ENCODE peak calls at places on chromosomes 6 and 20, in ten cellular contexts. S is A549, N is esophagus squamous epithelium, W is heart left ventricle, R is IMR-90, Y is endothelial cell of umbilical vein, L is thyroid gland, T is transverse colon, D is right lobe of liver, K is uterus. H is an unnamed sample. For H3K4me1, the result is how much of the 10 kb centered on the place peaks cover.

GRCh38 chr6:130453230-130453629 is 87.4 kb downstream of the TMEM200A start:
- DNase-seq in R (peak), N (no peak), T (no peak), K (no peak), Y (no peak), L (no peak), S (peak), D (no peak), W (no peak), H (no peak)

GRCh38 chr6:98566126-98566525 is 268.2 kb upstream of the POU3F2 start:
- DNase-seq in L (no peak), R (no peak), T (no peak), N (no peak), K (no peak), Y (no peak), W (no peak), D (no peak), S (no peak), H (no peak)

GRCh38 chr6:11460001-11460668 is 77.4 kb upstream of the TMEM170B start:
- DNase-seq in Y (peak), L (no peak), D (no peak), K (no peak), N (no peak), T (no peak), W (no peak), R (peak), S (no peak), H (no peak)

GRCh38 chr6:149368065-149368464 is 32.0 kb upstream of the SUMO4 start:
- DNase-seq in K (no peak), D (no peak), S (no peak), Y (no peak), T (no peak), N (no peak), R (no peak), L (no peak), W (no peak), H (no peak)

GRCh38 chr6:33164665-33165373 is 27.4 kb downstream of the COL11A2 start:
- DNase-seq in K (no peak), L (no peak), T (no peak), W (no peak), Y (no peak), D (no peak), R (no peak), N (no peak), S (no peak), H (no peak)

GRCh38 chr6:41073968-41074691 is 1.4 kb downstream of the NFYA start:
- DNase-seq in S (no peak), R (peak), L (no peak), K (no peak), N (no peak), Y (peak), T (no peak), W (no peak), D (no peak), H (no peak)

GRCh38 chr6:36319436-36319762 is 17.3 kb downstream of the BNIP5 start:
- DNase-seq in L (no peak), T (peak), R (no peak), Y (no peak), S (no peak), W (no peak), D (no peak), K (no peak), N (no peak), H (no peak)

GRCh38 chr20:24781061-24781980 is 167.7 kb upstream of the CST7 start:
- DNase-seq in D (peak), L (peak), Y (no peak), R (peak), K (no peak), T (no peak), S (peak), N (no peak), W (no peak), H (peak)

GRCh38 chr6:54473328-54473727 is 165.1 kb downstream of the TINAG start:
- DNase-seq in R (no peak), N (no peak), W (no peak), K (no peak), T (no peak), D (no peak), L (no peak), Y (no peak), S (no peak), H (no peak)

GRCh38 chr6:150894935-150895686 is 29.6 kb downstream of the MTHFD1L start:
- DNase-seq in N (no peak), Y (no peak), D (no peak), W (peak), K (no peak), S (no peak), R (peak), T (no peak), L (no peak), H (no peak)

GRCh38 chr6:167827588-167828324 is 1.0 kb downstream of the AFDN start:
- DNase-seq in R (peak), N (no peak), Y (peak), T (peak), W (peak), S (no peak), K (peak), L (peak), D (peak), H (peak)

GRCh38 chr6:80382796-80383195 is 276.3 kb downstream of the BCKDHB start:
- DNase-seq in S (no peak), R (peak), D (no peak), L (no peak), K (no peak), T (no peak), W (no peak), Y (peak), N (no peak), H (no peak)

GRCh38 chr6:75326557-75327258 is 42.1 kb upstream of the TMEM30A start:
- DNase-seq in S (peak), D (no peak), W (no peak), T (no peak), N (no peak), K (no peak), R (peak), L (no peak), Y (no peak), H (no peak)

GRCh38 chr20:18588554-18589043 is 745 bp downstream of the DTD1 start:
- DNase-seq in Y (no peak), S (no peak), K (peak), W (no peak), R (no peak), T (peak), L (no peak), N (no peak), D (no peak), H (no peak)

GRCh38 chr6:26225848-26226590 is 138.8 kb downstream of the HFE start:
- DNase-seq in L (no peak), R (no peak), T (no peak), S (no peak), K (no peak), W (no peak), Y (no peak), D (no peak), N (no peak), H (no peak)

GRCh38 chr20:40673442-40673841 is 15.6 kb downstream of the MAFB start:
- DNase-seq in L (peak), W (no peak), K (no peak), R (no peak), Y (no peak), D (no peak), T (no peak), N (no peak), S (no peak), H (peak)

GRCh38 chr6:159233365-159234101 is 64.3 kb downstream of the FNDC1 start:
- DNase-seq in L (no peak), T (no peak), R (no peak), N (no peak), K (no peak), S (no peak), Y (no peak), D (no peak), W (no peak), H (peak)

GRCh38 chr6:7673063-7673536 is 52.8 kb upstream of the BMP6 start:
- DNase-seq in L (peak), W (peak), Y (peak), T (peak), N (no peak), K (peak), D (peak), R (peak), S (no peak), H (peak)

GRCh38 chr6:2103644-2104523 is 141.5 kb downstream of the GMDS start:
- DNase-seq in D (peak), W (no peak), K (no peak), R (peak), S (peak), T (no peak), L (no peak), N (no peak), Y (peak), H (no peak)

GRCh38 chr20:48722737-48723191 is 105.0 kb downstream of the PREX1 start:
- DNase-seq in L (peak), S (peak), R (no peak), T (no peak), Y (peak), N (no peak), D (peak), K (no peak), W (no peak), H (no peak)

GRCh38 chr6:24522090-24522820 is 27.5 kb downstream of the ALDH5A1 start:
- DNase-seq in T (no peak), N (no peak), D (no peak), L (peak), S (no peak), W (no peak), K (no peak), R (peak), Y (no peak), H (no peak)

GRCh38 chr6:164039954-164040375 is 625.4 kb downstream of the QKI start:
- DNase-seq in W (peak), Y (peak), T (peak), R (no peak), K (peak), L (peak), N (no peak), S (no peak), D (peak), H (peak)

GRCh38 chr6:27890351-27891299 is 21.6 kb downstream of the OR2B2 start:
- DNase-seq in T (peak), S (peak), K (no peak), N (no peak), Y (peak), W (peak), D (peak), R (peak), L (peak), H (no peak)

GRCh38 chr20:56903421-56903820 is 274.3 kb downstream of the TFAP2C start:
- DNase-seq in S (no peak), D (no peak), W (no peak), T (no peak), L (no peak), K (no peak), R (no peak), Y (no peak), N (no peak), H (no peak)

GRCh38 chr6:168125429-168126001 is 46.5 kb upstream of the FRMD1 start:
- DNase-seq in N (no peak), K (peak), T (no peak), S (no peak), Y (no peak), W (no peak), R (no peak), L (no peak), D (no peak), H (no peak)

GRCh38 chr6:152984387-152984872 is 1.6 kb upstream of the FBXO5 start:
- DNase-seq in Y (no peak), T (no peak), R (no peak), W (no peak), S (no peak), K (no peak), D (no peak), N (no peak), L (no peak), H (no peak)

GRCh38 chr6:56851541-56852248 is 103.2 kb upstream of the BEND6 start:
- DNase-seq in R (peak), W (peak), L (peak), S (peak), T (no peak), N (no peak), K (peak), D (no peak), Y (peak), H (peak)

GRCh38 chr6:157224178-157224956 is 99.0 kb downstream of the TMEM242 start:
- DNase-seq in D (no peak), L (no peak), S (no peak), Y (no peak), T (no peak), R (no peak), N (no peak), W (no peak), K (no peak), H (peak)

GRCh38 chr20:14199111-14199510 is 138.3 kb downstream of the FLRT3 start:
- DNase-seq in N (no peak), T (no peak), S (no peak), Y (no peak), D (no peak), W (no peak), R (no peak), K (no peak), L (peak), H (no peak)

GRCh38 chr6:112665815-112666214 is 318.7 kb downstream of the RFPL4B start:
- DNase-seq in T (no peak), D (no peak), W (no peak), S (no peak), L (no peak), N (no peak), K (no peak), Y (peak), R (peak), H (no peak)

GRCh38 chr6:6469074-6469473 is 119.4 kb upstream of the LY86 start:
- DNase-seq in R (no peak), S (no peak), N (no peak), D (no peak), K (no peak), W (no peak), Y (no peak), T (no peak), L (no peak), H (peak)

GRCh38 chr6:31495580-31495979 is 2.4 kb upstream of the MICB start:
- DNase-seq in N (no peak), R (peak), W (no peak), K (no peak), S (no peak), L (no peak), D (no peak), T (no peak), Y (peak), H (no peak)

GRCh38 chr6:136324981-136325380 is 35.3 kb upstream of the BCLAF1 start:
- DNase-seq in R (no peak), N (no peak), T (no peak), W (no peak), K (no peak), L (no peak), S (no peak), D (no peak), Y (no peak), H (no peak)

GRCh38 chr6:3987072-3987471 is 91.9 kb downstream of the FAM217A start:
- DNase-seq in Y (peak), D (no peak), R (peak), T (peak), N (no peak), K (no peak), S (no peak), L (peak), W (no peak), H (peak)

GRCh38 chr20:34938466-34939163 is 17.0 kb downstream of the GSS start:
- DNase-seq in D (peak), Y (peak), S (no peak), W (peak), R (no peak), N (no peak), L (no peak), T (peak), K (peak), H (peak)

GRCh38 chr20:34943808-34944568 is 11.6 kb downstream of the GSS start:
- DNase-seq in T (no peak), S (no peak), K (no peak), N (no peak), Y (no peak), R (peak), W (no peak), L (no peak), D (no peak), H (no peak)

GRCh38 chr20:34942301-34942700 is 13.3 kb downstream of the GSS start:
- DNase-seq in K (no peak), W (no peak), R (no peak), N (no peak), T (no peak), Y (no peak), S (no peak), D (no peak), L (no peak), H (no peak)

GRCh38 chr20:34940126-34940525 is 15.5 kb downstream of the GSS start:
- DNase-seq in T (no peak), L (no peak), W (peak), K (no peak), N (no peak), S (no peak), D (no peak), R (peak), Y (no peak), H (no peak)

DNA sequence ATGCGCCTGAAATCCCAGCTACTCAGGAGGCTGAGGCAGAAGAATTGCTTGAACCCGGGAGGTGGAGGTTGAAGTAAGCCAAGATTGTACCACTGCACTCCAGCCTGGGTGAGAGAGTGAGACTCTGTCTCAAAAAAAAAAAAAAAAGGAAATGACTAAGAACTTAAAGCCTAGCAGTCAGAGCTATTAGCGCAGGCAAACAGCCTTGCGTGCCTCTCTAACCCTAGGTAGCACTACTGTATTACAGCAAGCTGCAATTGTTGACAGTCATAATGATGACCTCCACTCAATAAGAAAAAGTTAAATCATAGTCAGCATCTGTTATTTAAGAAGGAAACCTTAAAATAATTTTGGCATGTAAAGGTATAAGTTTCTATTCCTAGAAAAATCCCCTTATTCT is 14.4 kb downstream of the GSS start:
- DNase-seq in D (no peak), K (no peak), R (peak), L (no peak), Y (peak), W (no peak), S (no peak), N (no peak), T (no peak), H (no peak)
- H3K4me1 ChIP-seq in D (under half), K (under half), R (under half), L (under half), Y (under half), W (under half), S (under half), N (under half), T (under half), H (under half)

DNA sequence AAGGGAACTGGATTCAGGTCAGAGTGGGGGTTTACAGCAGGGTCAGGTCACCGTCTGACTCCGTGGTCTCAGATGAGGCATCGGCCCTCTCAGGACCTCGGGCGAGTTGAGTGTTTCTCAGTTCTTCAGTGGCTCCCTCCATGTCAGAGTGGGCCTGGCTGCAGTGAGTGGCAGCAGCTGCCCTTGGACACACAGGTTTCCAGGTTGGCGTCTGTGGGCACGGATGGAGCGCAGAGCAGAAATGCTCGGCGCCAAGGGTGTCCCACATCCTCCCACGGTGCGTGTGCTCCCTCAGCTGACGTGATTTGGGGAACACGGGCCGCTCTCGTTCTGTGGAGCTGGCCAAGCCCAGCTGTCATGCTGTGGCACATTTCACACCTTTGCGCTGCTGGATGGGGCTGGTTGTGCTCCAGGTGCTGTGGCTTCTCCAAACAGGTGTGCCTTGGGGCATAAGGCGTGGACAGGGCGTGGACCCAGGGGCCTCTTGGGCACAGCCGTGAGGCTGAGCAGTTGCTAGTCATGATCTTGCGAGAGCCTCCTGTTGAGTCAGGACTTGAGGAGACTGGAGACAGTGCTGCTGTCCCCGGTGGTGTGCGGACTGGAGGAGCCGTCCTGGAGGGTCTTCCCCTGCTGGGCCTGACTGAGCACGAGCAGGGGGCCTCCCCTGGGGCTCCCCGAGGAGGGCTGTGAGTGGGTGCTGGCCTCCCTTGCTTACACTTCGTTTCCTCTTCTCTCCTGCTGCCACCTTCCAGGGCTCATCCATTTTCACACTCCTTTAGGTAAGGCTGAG is 9.5 kb upstream of the DNAJC5 start:
- DNase-seq in Y (no peak), T (peak), S (no peak), N (no peak), W (no peak), K (no peak), L (no peak), R (no peak), D (no peak), H (no peak)
- TF ChIP-seq POLR2A in Y (no peak), T (no peak), S (no peak), N (no peak), W (no peak), K (no peak), L (no peak), R (no peak), D (no peak), H (no peak)

GRCh38 chr6:107849325-107849724 is 25.2 kb upstream of the SCML4 start:
- DNase-seq in Y (no peak), S (no peak), W (no peak), K (no peak), N (no peak), L (no peak), T (no peak), R (no peak), D (no peak), H (no peak)
- TF ChIP-seq CTCF in Y (no peak), S (no peak), W (no peak), K (no peak), N (no peak), L (no peak), T (no peak), R (no peak), D (no peak), H (no peak)

GRCh38 chr6:138560130-138560850 is 61.0 kb upstream of the NHSL1 start:
- DNase-seq in N (no peak), L (no peak), Y (no peak), K (no peak), T (peak), D (no peak), W (no peak), S (no peak), R (no peak), H (no peak)

GRCh38 chr6:138562691-138563090 is 63.4 kb upstream of the NHSL1 start:
- DNase-seq in K (no peak), Y (no peak), S (no peak), T (no peak), D (no peak), N (no peak), L (no peak), W (no peak), R (no peak), H (no peak)

GRCh38 chr6:138564170-138564721 is 65.0 kb upstream of the NHSL1 start:
- DNase-seq in N (no peak), W (no peak), L (no peak), T (no peak), R (no peak), Y (no peak), K (no peak), S (no peak), D (no peak), H (no peak)

GRCh38 chr6:138563650-138564049 is 64.4 kb upstream of the NHSL1 start:
- DNase-seq in D (no peak), T (no peak), R (no peak), W (no peak), K (no peak), S (no peak), L (no peak), Y (no peak), N (no peak), H (no peak)

GRCh38 chr6:138563231-138563630 is 63.9 kb upstream of the NHSL1 start:
- DNase-seq in Y (no peak), N (no peak), W (no peak), L (no peak), D (no peak), T (no peak), S (no peak), R (no peak), K (no peak), H (no peak)
- H3K4me1 ChIP-seq in Y (under half), N (under half), W (under half), L (under half), D (under half), T (under half), S (under half), R (under half), K (under half), H (under half)

GRCh38 chr6:43951756-43952675 is 175.2 kb downstream of the MRPL14 start:
- DNase-seq in Y (no peak), L (no peak), T (no peak), N (no peak), W (no peak), R (no peak), K (peak), S (no peak), D (no peak), H (no peak)
- TF ChIP-seq POLR2A in Y (no peak), L (no peak), T (no peak), N (no peak), W (no peak), R (no peak), K (no peak), S (no peak), D (no peak), H (no peak)

H was measured in body of pancreas.